ENCODE peak calls at places on chromosome 13, in five cellular contexts. F is frontal cortex; D is activated naive CD8-positive, alpha-beta T cell treated with anti-CD3 and anti-CD28 coated beads for 36 hours; Q is effector memory CD4-positive, alpha-beta T cell; R is DND-41. E is an unnamed sample.

GRCh38 chr13:81917829-81918228 is 1576.9 kb upstream of the SPRY2 start:
- DNase-seq in F (no peak), D (no peak), Q (no peak), R (no peak), E (no peak)

GRCh38 chr13:47478985-47479384 is 522.1 kb downstream of the SUCLA2 start:
- DNase-seq in F (no peak), Q (no peak), R (no peak), D (no peak), E (no peak)

GRCh38 chr13:35157143-35157755 is 215.2 kb downstream of the NBEA start:
- DNase-seq in Q (no peak), R (peak), D (peak), F (no peak), E (no peak)

GRCh38 chr13:73677041-73677589 is 457.1 kb downstream of the KLF12 start:
- DNase-seq in R (no peak), D (no peak), Q (no peak), F (no peak), E (no peak)

GRCh38 chr13:113602291-113602970 is 17.9 kb downstream of the TFDP1 start:
- DNase-seq in D (no peak), F (no peak), Q (no peak), R (no peak), E (no peak)

GRCh38 chr13:20191902-20192469 is 752 bp downstream of the GJB2 start:
- DNase-seq in D (peak), Q (no peak), F (peak), R (no peak), E (no peak)

GRCh38 chr13:51231456-51231855 is 9.3 kb downstream of the FAM124A start:
- DNase-seq in Q (no peak), D (no peak), R (no peak), F (no peak), E (no peak)

GRCh38 chr13:75635621-75636338 is at the start of gene LMO7:
- DNase-seq in F (peak), R (peak), D (peak), Q (peak), E (no peak)

GRCh38 chr13:74771964-74772363 is 637.8 kb upstream of the KLF12 start:
- DNase-seq in R (no peak), Q (no peak), D (no peak), F (no peak), E (no peak)

GRCh38 chr13:43057653-43058317 is 34.4 kb downstream of the DNAJC15 start:
- DNase-seq in R (peak), D (no peak), Q (peak), F (no peak), E (no peak)

GRCh38 chr13:110134801-110135200 is 172.2 kb downstream of the COL4A1 start:
- DNase-seq in Q (no peak), R (no peak), D (no peak), F (no peak), E (no peak)

E was measured in anterior cingulate cortex.